ENCODE peak calls at places on chromosomes 12 and 14, in six cellular contexts. O, Y, K, B, V and C are unnamed samples.

GRCh38 chr12:79725987-79726386 is 35.2 kb upstream of the PAWR start:
- DNase-seq in O (peak; percentile 24), Y (no peak), V (no peak), B (peak; percentile 85), K (no peak), C (no peak)

GRCh38 chr12:32083489-32083888 is 23.2 kb upstream of the BICD1 start:
- DNase-seq in V (no peak), O (no peak), Y (no peak), K (no peak), B (peak; percentile 85), C (no peak)

GRCh38 chr14:57266060-57266459 is 2.6 kb downstream of the EXOC5 start:
- DNase-seq in B (peak; percentile 36), K (no peak), O (no peak), V (no peak), Y (no peak), C (no peak)

GRCh38 chr12:93335603-93336162 is 42.0 kb upstream of the NUDT4 start:
- DNase-seq in B (no peak), Y (no peak), V (no peak), K (no peak), O (no peak), C (no peak)

GRCh38 chr12:103312742-103313354 is 182.9 kb downstream of the C12orf42 start:
- DNase-seq in V (no peak), O (no peak), Y (no peak), K (no peak), B (no peak), C (no peak)

GRCh38 chr14:24368562-24369252 is 723 bp downstream of the NFATC4 start:
- DNase-seq in K (peak; percentile 64), V (peak; percentile 70), Y (peak; percentile 50), O (no peak), B (peak; percentile 90), C (peak; percentile 32)

GRCh38 chr12:30835216-30835615 is 80.5 kb upstream of the CAPRIN2 start:
- DNase-seq in O (no peak), K (no peak), Y (no peak), B (no peak), V (no peak), C (no peak)

GRCh38 chr14:54338696-54339317 is 58.0 kb upstream of the CDKN3 start:
- DNase-seq in O (peak; percentile 15), B (peak; percentile 63), Y (no peak), K (no peak), V (peak; percentile 19), C (no peak)

GRCh38 chr14:104972301-104973211 is 5.6 kb downstream of the AHNAK2 start:
- DNase-seq in K (no peak), Y (peak; percentile 89), O (no peak), B (peak; percentile 87), V (no peak), C (no peak)

GRCh38 chr12:69977991-69978390 is 153.0 kb downstream of the MYRFL start:
- DNase-seq in V (no peak), Y (no peak), O (no peak), B (no peak), K (no peak), C (no peak)

GRCh38 chr12:101655400-101655799 is 42.0 kb upstream of the CHPT1 start:
- DNase-seq in K (no peak), O (no peak), V (no peak), B (no peak), Y (no peak), C (no peak)

GRCh38 chr14:77105118-77105517 is 7.1 kb downstream of the CIPC start:
- DNase-seq in V (no peak), B (no peak), Y (no peak), K (no peak), O (no peak), C (peak; percentile 44)

GRCh38 chr14:69366069-69366468 is 32.0 kb downstream of the ERH start:
- DNase-seq in Y (no peak), K (no peak), O (no peak), V (no peak), B (no peak), C (no peak)

GRCh38 chr12:16474801-16475200 is 127.4 kb downstream of the MGST1 start:
- DNase-seq in O (no peak), K (no peak), B (no peak), Y (no peak), V (no peak), C (no peak)

GRCh38 chr12:54304187-54304810 is 3.5 kb upstream of the NFE2 start:
- DNase-seq in V (peak; percentile 32), K (peak; percentile 43), Y (peak; percentile 78), B (peak; percentile 74), O (no peak), C (no peak)

GRCh38 chr14:36300337-36300736 is 20.1 kb downstream of the MBIP start:
- DNase-seq in V (no peak), O (no peak), K (no peak), Y (no peak), B (peak; percentile 47), C (no peak)

GRCh38 chr12:4518106-4518728 is 20.5 kb upstream of the RAD51AP1 start:
- DNase-seq in K (no peak), Y (no peak), V (peak; percentile 38), B (peak; percentile 73), O (peak; percentile 24), C (no peak)

GRCh38 chr12:16323638-16324037 is 23.8 kb upstream of the MGST1 start:
- DNase-seq in K (no peak), O (no peak), B (no peak), V (no peak), Y (no peak), C (no peak)

GRCh38 chr12:4555804-4556203 is 6.2 kb upstream of the DYRK4 start:
- DNase-seq in K (no peak), Y (no peak), O (no peak), V (no peak), B (peak; percentile 37), C (no peak)

GRCh38 chr14:54673193-54674121 is 106.5 kb downstream of the SAMD4A start:
- DNase-seq in O (no peak), K (no peak), V (peak; percentile 26), B (no peak), Y (no peak), C (no peak)

GRCh38 chr12:48972213-48973021 is 882 bp upstream of the WNT10B start:
- DNase-seq in B (peak; percentile 71), Y (no peak), V (peak; percentile 39), K (no peak), O (no peak), C (no peak)

GRCh38 chr12:32240833-32241232 is 134.2 kb downstream of the BICD1 start:
- DNase-seq in V (no peak), O (no peak), K (no peak), Y (no peak), B (peak; percentile 53), C (no peak)

GRCh38 chr12:81573228-81573627 is 185.9 kb downstream of the PPFIA2 start:
- DNase-seq in B (peak; percentile 24), O (no peak), K (no peak), Y (no peak), V (no peak), C (no peak)

GRCh38 chr12:65615091-65615490 is 209.2 kb upstream of the HMGA2 start:
- DNase-seq in Y (no peak), O (peak; percentile 83), V (no peak), B (peak; percentile 94), K (no peak), C (no peak)

GRCh38 chr14:30443368-30444007 is 115.5 kb upstream of the G2E3 start:
- DNase-seq in K (no peak), B (peak; percentile 64), V (peak; percentile 7), O (no peak), Y (no peak), C (no peak)

GRCh38 chr14:97178781-97179180 is 381.6 kb downstream of the VRK1 start:
- DNase-seq in Y (no peak), B (peak; percentile 45), V (no peak), O (no peak), K (no peak), C (no peak)

GRCh38 chr14:52902971-52903385 is 47.9 kb downstream of the FERMT2 start:
- DNase-seq in O (no peak), K (no peak), V (no peak), B (peak; percentile 61), Y (no peak), C (no peak)

GRCh38 chr14:52900731-52901130 is 50.1 kb downstream of the FERMT2 start:
- DNase-seq in K (no peak), B (no peak), O (no peak), Y (no peak), V (no peak), C (no peak)

GRCh38 chr14:52906141-52906601 is 44.7 kb downstream of the FERMT2 start:
- DNase-seq in K (no peak), Y (no peak), V (no peak), B (peak; percentile 93), O (peak; percentile 67), C (no peak)

GRCh38 chr14:52901357-52901980 is 49.4 kb downstream of the FERMT2 start:
- DNase-seq in B (no peak), V (no peak), Y (no peak), O (no peak), K (no peak), C (no peak)
- H3K27ac ChIP-seq in B (peak overlapping the region; percentile 10), V (no peak overlapping the region), Y (no peak overlapping the region), O (no peak overlapping the region), K (no peak overlapping the region), C (no peak overlapping the region)

GRCh38 chr12:42143401-42144173 is 1.1 kb downstream of the GXYLT1 start:
- DNase-seq in Y (no peak), B (peak; percentile 46), O (no peak), K (no peak), V (no peak), C (no peak)
- H3K27ac ChIP-seq in Y (peak overlapping the region; percentile 91), B (peak overlapping the region; percentile 23), O (no peak overlapping the region), K (peak overlapping the region; percentile 54), V (peak overlapping the region; percentile 19), C (no peak overlapping the region)

DNA sequence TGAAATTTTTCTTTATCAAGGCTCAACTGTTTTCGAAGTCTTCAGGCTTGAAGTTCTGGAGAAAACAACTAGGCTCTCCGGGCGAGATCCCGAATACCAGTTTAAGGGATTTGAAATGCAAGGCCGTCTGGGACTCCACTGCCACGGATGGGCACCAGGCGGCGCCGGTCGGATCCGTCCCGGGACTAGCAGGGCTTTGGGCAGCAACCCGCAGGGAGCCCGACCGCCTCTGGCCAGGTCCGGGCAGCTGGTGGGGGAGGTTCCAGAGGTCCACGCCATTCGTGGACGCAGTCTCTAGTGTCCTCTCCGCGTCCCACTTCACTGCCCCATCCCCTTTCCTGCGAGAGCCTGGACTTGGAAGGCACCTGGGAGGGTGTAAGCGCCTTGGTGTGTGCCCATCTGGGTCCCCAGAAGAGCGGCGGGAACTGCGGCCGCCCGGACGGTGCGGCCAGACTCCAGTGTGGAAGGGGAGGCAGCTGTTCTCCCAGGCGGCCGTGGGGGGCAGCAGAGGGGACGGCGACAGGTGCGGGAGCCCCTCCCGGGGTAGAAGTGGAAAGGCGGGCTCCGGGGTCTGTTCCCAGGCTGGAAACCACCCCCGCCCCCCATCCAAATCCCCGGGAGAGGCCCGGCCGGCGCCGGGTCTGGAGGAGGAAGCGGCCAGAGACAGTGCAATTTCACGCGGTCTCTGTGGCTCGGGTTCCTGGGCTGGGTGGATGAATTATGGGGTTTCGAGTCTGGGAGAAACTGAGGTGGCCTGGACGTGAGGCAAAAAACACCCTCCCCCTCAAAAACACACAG is 835 bp upstream of the ERBB3 start:
- DNase-seq in O (peak; percentile 44), K (peak; percentile 65), Y (peak; percentile 94), V (peak; percentile 97), B (peak; percentile 93), C (peak; percentile 86)
- H3K27ac ChIP-seq in O (no peak overlapping the region), K (peak overlapping the region; percentile 2), Y (peak overlapping the region; percentile 50), V (peak overlapping the region; percentile 97), B (peak overlapping the region; percentile 19), C (peak overlapping the region; percentile 95)

DNA sequence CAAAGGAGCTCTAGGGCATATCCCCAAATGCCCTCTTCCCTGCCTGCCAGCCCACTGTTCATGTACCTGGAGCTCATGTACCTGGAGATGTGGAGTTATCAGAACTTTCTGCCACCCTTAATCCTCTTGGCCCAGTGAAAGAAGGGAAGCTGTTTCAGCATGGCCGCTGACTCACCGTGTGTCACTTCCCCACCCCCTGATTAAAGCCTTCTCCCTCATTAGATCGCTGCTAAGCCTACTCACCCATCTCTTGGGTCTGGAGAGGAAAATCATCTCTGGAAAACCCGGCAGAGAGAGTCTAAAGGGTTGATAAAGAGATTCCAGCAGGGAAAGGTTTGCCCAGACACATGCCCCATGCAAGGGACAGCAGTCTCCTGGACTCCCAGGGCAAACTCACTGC is 4.5 kb upstream of the LTBP2 start:
- DNase-seq in B (peak; percentile 96), Y (no peak), V (no peak), O (no peak), K (no peak), C (no peak)
- H3K27ac ChIP-seq in B (peak overlapping the region; percentile 86), Y (no peak overlapping the region), V (no peak overlapping the region), O (peak overlapping the region; percentile 86), K (no peak overlapping the region), C (no peak overlapping the region)